ENCODE peak calls at places on chromosome 16, in six cellular contexts. U, P, T, L, S and R are unnamed samples.

GRCh38 chr16:54050281-54051210 is 236.0 kb downstream of the IRX3 start:
- DNase-seq in U (no peak), P (no peak), T (peak), L (no peak), S (no peak), R (no peak)

GRCh38 chr16:20812510-20812909 is 6.2 kb downstream of the REXO5 start:
- DNase-seq in U (no peak), P (no peak), T (no peak), L (no peak), S (no peak), R (no peak)

GRCh38 chr16:79698341-79698753 is 97.8 kb upstream of the MAF start:
- DNase-seq in U (no peak), P (no peak), T (no peak), L (no peak), S (no peak), R (peak)

GRCh38 chr16:31382485-31383161 is 10.5 kb upstream of the ITGAD start:
- DNase-seq in U (no peak), P (no peak), T (peak), L (peak), S (no peak), R (no peak)

GRCh38 chr16:84234656-84235285 is 5.0 kb downstream of the KCNG4 start:
- DNase-seq in U (no peak), P (no peak), T (no peak), L (no peak), S (no peak), R (no peak)

GRCh38 chr16:89737341-89738071 is 16.2 kb downstream of the ZNF276 start:
- DNase-seq in U (peak), P (no peak), T (no peak), L (no peak), S (no peak), R (no peak)

GRCh38 chr16:4373909-4374742 is 2.5 kb downstream of the VASN start:
- DNase-seq in U (no peak), P (peak), T (no peak), L (no peak), S (peak), R (peak)

GRCh38 chr16:89695086-89695874 is 6.2 kb downstream of the SPATA2L start:
- DNase-seq in U (no peak), P (no peak), T (no peak), L (no peak), S (no peak), R (no peak)

GRCh38 chr16:3431779-3432219 is 11.5 kb downstream of the ZNF597 start:
- DNase-seq in U (peak), P (peak), T (no peak), L (peak), S (no peak), R (no peak)

GRCh38 chr16:414395-415169 is 10.9 kb upstream of the RAB11FIP3 start:
- DNase-seq in U (no peak), P (no peak), T (no peak), L (no peak), S (no peak), R (no peak)

GRCh38 chr16:57147381-57148191 is 38.3 kb downstream of the PSME3IP1 start:
- DNase-seq in U (no peak), P (peak), T (no peak), L (no peak), S (no peak), R (no peak)

GRCh38 chr16:66058181-66058580 is 308.3 kb upstream of the CDH5 start:
- DNase-seq in U (no peak), P (no peak), T (no peak), L (no peak), S (no peak), R (peak)

GRCh38 chr16:51549836-51550235 is 398.8 kb upstream of the SALL1 start:
- DNase-seq in U (no peak), P (no peak), T (no peak), L (no peak), S (no peak), R (no peak)

GRCh38 chr16:85286066-85286712 is 173.9 kb upstream of the CIBAR2 start:
- DNase-seq in U (no peak), P (peak), T (no peak), L (no peak), S (no peak), R (peak)

GRCh38 chr16:72903176-72903575 is 144.8 kb downstream of the ZFHX3 start:
- DNase-seq in U (no peak), P (no peak), T (no peak), L (no peak), S (no peak), R (no peak)

GRCh38 chr16:8998114-8998513 is 34.4 kb upstream of the USP7 start:
- DNase-seq in U (no peak), P (no peak), T (no peak), L (no peak), S (no peak), R (peak)

GRCh38 chr16:75053791-75054555 is 55.1 kb downstream of the ZNRF1 start:
- DNase-seq in U (no peak), P (peak), T (no peak), L (no peak), S (no peak), R (no peak)

GRCh38 chr16:57871457-57871856 is 69.2 kb upstream of the KIFC3 start:
- DNase-seq in U (no peak), P (no peak), T (no peak), L (no peak), S (peak), R (no peak)

GRCh38 chr16:3022697-3023414 is 886 bp downstream of the HCFC1R1 start:
- DNase-seq in U (no peak), P (no peak), T (no peak), L (no peak), S (no peak), R (no peak)

GRCh38 chr16:58029410-58029809 is 3.9 kb downstream of the MMP15 start:
- DNase-seq in U (no peak), P (no peak), T (no peak), L (no peak), S (no peak), R (no peak)

GRCh38 chr16:50940275-50940854 is 198.5 kb downstream of the CYLD start:
- DNase-seq in U (no peak), P (no peak), T (no peak), L (no peak), S (no peak), R (no peak)

GRCh38 chr16:87710887-87711286 is 54.9 kb downstream of the KLHDC4 start:
- DNase-seq in U (no peak), P (no peak), T (no peak), L (no peak), S (no peak), R (no peak)

GRCh38 chr16:49179714-49180330 is 101.8 kb downstream of the CBLN1 start:
- DNase-seq in U (no peak), P (no peak), T (no peak), L (no peak), S (no peak), R (no peak)

GRCh38 chr16:56345406-56346050 is 79.8 kb downstream of the AMFR start:
- DNase-seq in U (no peak), P (no peak), T (no peak), L (no peak), S (no peak), R (no peak)

GRCh38 chr16:67158637-67159600 is 790 bp downstream of the TRADD start:
- DNase-seq in U (peak), P (no peak), T (no peak), L (no peak), S (no peak), R (no peak)

GRCh38 chr16:78705694-78706093 is 606.2 kb downstream of the WWOX start:
- DNase-seq in U (no peak), P (no peak), T (no peak), L (no peak), S (peak), R (no peak)

GRCh38 chr16:75591001-75591852 is 25.0 kb downstream of the GABARAPL2 start:
- DNase-seq in U (no peak), P (no peak), T (peak), L (no peak), S (peak), R (no peak)

GRCh38 chr16:87897563-87898505 is 28.5 kb upstream of the SLC7A5 start:
- DNase-seq in U (peak), P (no peak), T (no peak), L (peak), S (no peak), R (no peak)

GRCh38 chr16:85304337-85304736 is 192.1 kb upstream of the CIBAR2 start:
- DNase-seq in U (no peak), P (no peak), T (no peak), L (no peak), S (no peak), R (no peak)

GRCh38 chr16:70725024-70725911 is 39.4 kb upstream of the MTSS2 start:
- DNase-seq in U (no peak), P (peak), T (no peak), L (no peak), S (no peak), R (no peak)

GRCh38 chr16:65933703-65934102 is 432.8 kb upstream of the CDH5 start:
- DNase-seq in U (no peak), P (no peak), T (no peak), L (no peak), S (no peak), R (no peak)

GRCh38 chr16:66933776-66934137 is 445 bp downstream of the CIAO2B start:
- DNase-seq in U (no peak), P (no peak), T (no peak), L (peak), S (no peak), R (no peak)

GRCh38 chr16:86355114-86355513 is 155.2 kb upstream of the FOXF1 start:
- DNase-seq in U (no peak), P (no peak), T (no peak), L (no peak), S (no peak), R (no peak)

GRCh38 chr16:21277927-21278706 is at the start of gene CRYM:
- DNase-seq in U (peak), P (peak), T (peak), L (no peak), S (no peak), R (no peak)

GRCh38 chr16:35391328-35391727 is 1931.9 kb downstream of the TP53TG3F start:
- DNase-seq in U (no peak), P (peak), T (peak), L (no peak), S (no peak), R (no peak)